ENCODE peak calls at places on chromosome 14, in ten cellular contexts. C is WTC11, Z is adrenal gland, I is cardiac fibroblast, E is progenitor cell of endocrine pancreas, J is cardiac muscle cell, K is colonic mucosa, H is astrocyte, N is astrocyte of the spinal cord, Q is brain microvascular endothelial cell. L is an unnamed sample.

GRCh38 chr14:71050227-71050823 is 143.1 kb downstream of the PCNX1 start:
- DNase-seq in C (no peak), Z (no peak), I (peak), E (no peak), J (peak), K (no peak), H (no peak), N (peak), Q (no peak), L (no peak)

GRCh38 chr14:57266060-57266459 is 2.6 kb downstream of the EXOC5 start:
- DNase-seq in C (no peak), Z (no peak), I (no peak), E (no peak), J (peak), K (no peak), H (no peak), N (no peak), Q (no peak), L (no peak)

GRCh38 chr14:70782361-70782760 is 27.0 kb downstream of the MAP3K9 start:
- DNase-seq in C (no peak), Z (no peak), I (peak), E (no peak), J (no peak), K (no peak), H (peak), N (peak), Q (peak), L (no peak)

GRCh38 chr14:101004954-101005353 is 101.4 kb upstream of the RTL1 start:
- DNase-seq in C (no peak), Z (peak), I (no peak), E (no peak), J (peak), K (no peak), H (peak), N (peak), Q (no peak), L (no peak)

GRCh38 chr14:54712371-54712998 is 145.6 kb downstream of the SAMD4A start:
- DNase-seq in C (no peak), Z (no peak), I (peak), E (no peak), J (peak), K (no peak), H (no peak), N (no peak), Q (no peak), L (no peak)

GRCh38 chr14:73477618-73478266 is 13.0 kb upstream of the RIOX1 start:
- DNase-seq in C (no peak), Z (no peak), I (peak), E (no peak), J (peak), K (no peak), H (peak), N (no peak), Q (peak), L (no peak)

GRCh38 chr14:34231626-34232025 is 230.4 kb downstream of the SPTSSA start:
- DNase-seq in C (no peak), Z (no peak), I (peak), E (no peak), J (no peak), K (peak), H (peak), N (peak), Q (no peak), L (no peak)

GRCh38 chr14:105883066-105884005 is 357.0 kb downstream of the TMEM121 start:
- DNase-seq in C (peak), Z (no peak), I (no peak), E (no peak), J (no peak), K (no peak), H (no peak), N (no peak), Q (no peak), L (no peak)

GRCh38 chr14:89221109-89221508 is 195.9 kb downstream of the FOXN3 start:
- DNase-seq in C (no peak), Z (no peak), I (peak), E (no peak), J (peak), K (no peak), H (peak), N (peak), Q (peak), L (no peak)

GRCh38 chr14:61889914-61890351 is 127.7 kb downstream of the SNAPC1 start:
- DNase-seq in C (no peak), Z (no peak), I (no peak), E (no peak), J (no peak), K (no peak), H (no peak), N (no peak), Q (no peak), L (no peak)

DNA sequence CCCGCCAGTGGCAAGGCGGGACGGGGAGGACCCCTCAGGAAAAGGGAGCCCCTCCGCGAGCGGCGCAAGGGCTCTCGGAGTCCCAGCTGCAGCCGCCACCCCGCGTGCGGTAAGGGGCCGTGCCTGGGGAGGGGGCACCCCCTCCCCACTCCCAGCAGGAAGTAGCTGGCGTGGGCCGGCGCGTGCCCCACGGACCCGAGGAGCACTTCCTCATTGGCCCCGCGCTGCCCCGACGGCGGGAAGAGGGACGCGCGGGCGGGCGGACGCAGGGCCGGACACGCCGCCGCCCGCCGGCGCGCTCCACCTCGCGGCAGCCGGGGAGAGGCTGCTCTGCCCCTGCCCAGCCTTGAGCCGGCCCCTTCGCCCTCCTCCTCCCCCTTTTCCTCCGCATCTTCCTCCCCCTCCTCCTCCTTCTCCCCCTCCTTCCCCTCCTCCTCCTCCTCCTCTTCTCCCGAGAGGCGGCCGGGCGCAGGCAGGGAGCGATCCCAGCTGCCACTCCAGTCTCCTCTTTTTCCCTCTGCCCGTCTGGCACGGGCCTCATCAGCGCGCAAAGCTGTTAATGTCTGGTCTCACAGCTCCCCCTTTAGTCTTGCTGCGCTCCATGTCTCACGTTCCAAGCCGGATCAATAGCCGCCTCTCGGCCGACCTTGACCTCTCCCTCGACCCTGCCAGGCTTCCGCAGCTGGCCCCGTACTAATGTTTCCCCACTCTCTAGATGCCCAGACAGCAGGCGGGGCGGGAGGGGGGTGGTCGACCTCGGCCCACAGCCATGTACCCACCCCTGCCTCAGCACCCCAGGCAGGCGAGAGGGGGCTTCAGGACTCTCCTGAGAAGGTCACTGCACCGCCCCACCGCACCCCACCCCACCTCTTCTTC is 2.6 kb upstream of the BCL11B start:
- DNase-seq in C (peak), Z (peak), I (peak), E (peak), J (peak), K (peak), H (peak), N (peak), Q (peak), L (peak)
- TF ChIP-seq CTCF in C (no peak), Z (peak), I (no peak), E (peak), J (peak), K (no peak), H (no peak), N (peak), Q (peak), L (peak)

GRCh38 chr14:75147423-75148071 is 20.7 kb upstream of the NEK9 start:
- DNase-seq in C (peak), Z (peak), I (peak), E (peak), J (peak), K (peak), H (peak), N (peak), Q (peak), L (peak)
- TF ChIP-seq CTCF in C (no peak), Z (peak), I (peak), E (peak), J (peak), K (no peak), H (peak), N (peak), Q (peak), L (peak)

GRCh38 chr14:104094709-104095425 is 9.4 kb downstream of the ASPG start:
- DNase-seq in C (peak), Z (peak), I (peak), E (peak), J (peak), K (peak), H (no peak), N (peak), Q (peak), L (peak)
- TF ChIP-seq CTCF in C (peak), Z (peak), I (peak), E (peak), J (peak), K (peak), H (peak), N (peak), Q (peak), L (peak)

GRCh38 chr14:90274019-90274418 is 17.7 kb downstream of the PSMC1 start:
- DNase-seq in C (peak), Z (no peak), I (no peak), E (no peak), J (no peak), K (no peak), H (no peak), N (no peak), Q (no peak), L (no peak)
- TF ChIP-seq CTCF in C (peak), Z (no peak), I (peak), E (no peak), J (no peak), K (no peak), H (no peak), N (peak), Q (peak), L (no peak)

DNA sequence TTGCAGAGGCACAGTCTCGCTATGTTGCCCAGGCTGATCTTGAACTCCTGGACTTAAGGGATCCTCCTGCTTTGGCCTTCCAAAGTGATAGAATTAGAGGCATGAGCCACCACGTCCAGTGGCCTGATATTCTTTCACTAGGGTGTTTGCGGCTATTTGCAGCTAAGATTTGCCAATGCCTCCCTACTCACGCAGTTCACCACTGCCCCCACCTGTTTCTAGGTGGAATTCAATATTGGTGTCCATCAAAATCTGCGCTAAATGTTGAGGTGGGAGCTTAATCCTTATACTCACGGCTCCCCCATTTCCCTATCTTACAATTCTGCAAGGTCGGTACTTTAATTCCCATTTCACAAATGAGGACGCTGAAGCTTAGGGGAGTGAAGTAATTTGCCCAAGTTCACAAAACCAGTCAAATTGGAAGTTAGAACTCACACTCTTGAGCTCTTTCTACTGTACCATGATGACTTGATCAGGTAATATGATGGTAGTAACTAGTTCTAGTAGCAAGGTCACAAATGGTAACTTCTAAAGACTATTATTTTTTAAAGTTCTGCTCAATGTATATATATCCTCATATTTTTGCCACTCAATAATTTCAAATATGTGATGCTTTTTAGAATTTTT is 22.1 kb upstream of the LRRC9 start:
- DNase-seq in C (peak), Z (peak), I (peak), E (peak), J (peak), K (peak), H (peak), N (peak), Q (peak), L (peak)
- TF ChIP-seq CTCF in C (no peak), Z (peak), I (peak), E (peak), J (peak), K (peak), H (peak), N (peak), Q (peak), L (peak)

GRCh38 chr14:52015411-52016030 is 26.2 kb downstream of the RTRAF start:
- DNase-seq in C (peak), Z (peak), I (peak), E (no peak), J (peak), K (no peak), H (no peak), N (peak), Q (peak), L (peak)
- TF ChIP-seq CTCF in C (no peak), Z (peak), I (peak), E (peak), J (peak), K (no peak), H (peak), N (peak), Q (peak), L (peak)

DNA sequence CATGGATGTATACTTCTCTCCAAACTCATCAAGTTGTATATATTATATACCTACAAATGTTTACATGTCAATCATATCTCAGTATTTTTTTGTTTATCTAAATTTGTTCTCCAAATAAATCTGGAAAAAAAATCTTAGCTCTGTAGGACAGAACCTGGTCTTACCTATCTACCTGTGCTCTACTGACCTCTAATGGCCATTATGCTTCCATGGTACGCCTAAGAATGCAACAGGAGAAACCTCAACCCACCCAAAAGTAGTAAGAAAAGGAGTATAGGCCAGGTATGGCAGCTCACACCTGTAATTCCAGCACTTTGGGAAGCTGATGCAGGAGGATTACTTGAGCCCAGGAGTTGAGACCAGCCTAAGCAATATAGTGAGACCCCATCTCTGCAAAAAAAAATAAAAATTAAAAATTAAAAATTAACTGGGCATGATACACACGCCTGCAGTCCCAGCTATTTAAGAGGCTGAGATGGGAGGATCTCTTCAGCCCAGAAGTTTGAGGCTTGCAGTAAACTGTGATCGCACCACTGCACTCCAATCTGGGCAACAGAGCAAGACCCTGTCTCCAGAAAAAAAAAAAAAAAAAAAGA is 8.7 kb downstream of the OR11H4 start:
- DNase-seq in C (no peak), Z (no peak), I (peak), E (no peak), J (no peak), K (no peak), H (no peak), N (no peak), Q (no peak), L (no peak)
- TF ChIP-seq CTCF in C (no peak), Z (no peak), I (no peak), E (no peak), J (no peak), K (no peak), H (no peak), N (no peak), Q (no peak), L (no peak)

DNA sequence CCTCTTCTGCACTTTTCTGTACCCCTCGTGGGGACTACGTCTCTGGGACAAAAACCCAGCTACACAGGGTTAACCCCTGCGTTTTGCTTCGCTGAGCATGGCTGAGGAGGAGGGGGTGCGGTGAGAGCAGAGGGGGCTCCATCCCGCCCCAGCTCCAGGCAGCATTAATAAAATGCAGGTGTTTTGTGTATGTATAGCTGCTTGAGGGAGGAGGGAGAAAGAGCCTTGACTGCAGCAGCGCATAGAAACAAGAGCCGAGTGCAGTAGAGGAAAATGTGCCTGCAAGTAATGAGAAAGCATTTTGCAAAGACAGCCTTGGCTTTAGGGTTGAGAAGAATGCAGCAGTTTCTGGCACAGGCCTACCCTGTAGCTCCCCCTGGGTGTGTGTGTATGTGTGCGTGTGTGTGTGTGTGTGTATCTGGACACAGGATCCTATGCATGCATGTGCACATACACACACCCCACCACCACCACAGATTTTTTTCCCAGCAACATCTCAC is 103.9 kb downstream of the ZFP36L1 start:
- DNase-seq in C (no peak), Z (no peak), I (peak), E (no peak), J (peak), K (no peak), H (peak), N (peak), Q (peak), L (peak)
- TF ChIP-seq CTCF in C (no peak), Z (no peak), I (no peak), E (no peak), J (peak), K (no peak), H (peak), N (peak), Q (peak), L (no peak)